ENCODE peak calls at places on chromosomes 7 and 10, in five cellular contexts. I, R, U, Q and C are unnamed samples.

GRCh38 chr7:98754041-98754479 is 115.8 kb downstream of the TMEM130 start:
- DNase-seq in U (no peak), R (peak; percentile 23), I (no peak), Q (no peak), C (no peak)

GRCh38 chr7:34060548-34060947 is 155.2 kb downstream of the BMPER start:
- DNase-seq in U (peak; percentile 83), I (no peak), R (peak; percentile 63), Q (no peak), C (peak; percentile 47)

GRCh38 chr10:29119374-29119773 is 169.5 kb upstream of the LYZL1 start:
- DNase-seq in R (no peak), U (no peak), I (no peak), Q (no peak), C (peak; percentile 44)

GRCh38 chr7:114924066-114924712 is 2.3 kb downstream of the MDFIC start:
- DNase-seq in R (no peak), I (no peak), Q (no peak), U (no peak), C (no peak)

GRCh38 chr7:101705327-101705726 is 76.2 kb upstream of the MYL10 start:
- DNase-seq in I (no peak), Q (no peak), R (no peak), U (no peak), C (no peak)

GRCh38 chr7:82263880-82264751 is 179.5 kb downstream of the CACNA2D1 start:
- DNase-seq in U (no peak), R (no peak), Q (no peak), I (no peak), C (no peak)

GRCh38 chr10:42877496-42878030 is 95.0 kb downstream of the BMS1 start:
- DNase-seq in Q (no peak), U (no peak), I (no peak), R (no peak), C (no peak)

GRCh38 chr7:76074306-76074971 is 26.5 kb downstream of the MDH2 start:
- DNase-seq in Q (no peak), U (no peak), I (no peak), R (no peak), C (no peak)

GRCh38 chr7:3095046-3095445 is 51.4 kb upstream of the CARD11 start:
- DNase-seq in R (no peak), Q (no peak), I (peak; percentile 50), U (no peak), C (no peak)

GRCh38 chr10:360653-361052 is 225.4 kb downstream of the ZMYND11 start:
- DNase-seq in U (no peak), I (no peak), Q (no peak), R (no peak), C (no peak)

GRCh38 chr7:67854236-67854635 is 857.6 kb downstream of the TYW1 start:
- DNase-seq in U (peak; percentile 14), R (no peak), I (no peak), Q (no peak), C (peak; percentile 33)

GRCh38 chr10:107616031-107616430 is 451.5 kb upstream of the SORCS1 start:
- DNase-seq in Q (no peak), U (no peak), I (no peak), R (no peak), C (no peak)

GRCh38 chr7:30241767-30242166 is 42.6 kb upstream of the ZNRF2 start:
- DNase-seq in Q (no peak), R (peak; percentile 51), U (no peak), I (no peak), C (no peak)

GRCh38 chr10:48459270-48460147 is 145.4 kb downstream of the ARHGAP22 start:
- DNase-seq in R (no peak), Q (no peak), I (no peak), U (no peak), C (no peak)

GRCh38 chr7:25922296-25922695 is 229.7 kb upstream of the NFE2L3 start:
- DNase-seq in R (no peak), I (no peak), U (no peak), Q (no peak), C (no peak)

GRCh38 chr7:100694196-100694745 is at the start of gene GIGYF1:
- DNase-seq in R (peak; percentile 20), Q (no peak), I (peak; percentile 65), U (peak; percentile 42), C (peak; percentile 93)

GRCh38 chr7:101950450-101951119 is 133.2 kb downstream of the CUX1 start:
- DNase-seq in Q (no peak), I (no peak), U (peak; percentile 54), R (peak; percentile 65), C (peak; percentile 51)